ENCODE peak calls at places on chromosomes 4 and X, in seven cellular contexts. Z is nucleus accumbens; H is A172; U is pancreas; T is stimulated activated effector memory CD8-positive, alpha-beta T cell treated with anti-CD3 and anti-CD28 coated beads, Interleukin-12 subunit alpha, Interleukin-12 subunit beta, amount 100 ng/mL, for 72 hours; E is activated CD4-positive, alpha-beta T cell treated with anti-CD3 and anti-CD28 coated beads for 4 hours; W is esophagus squamous epithelium. D is an unnamed sample.

GRCh38 chrX:95071621-95072020 is 1397.6 kb downstream of the FAM133A start:
- DNase-seq in E (no peak), T (no peak), H (no peak), Z (no peak), U (no peak), W (no peak), D (no peak)

GRCh38 chrX:106707771-106708454 is 18.6 kb upstream of the RNF128 start:
- DNase-seq in Z (no peak), H (peak), U (no peak), W (no peak), T (no peak), E (no peak), D (no peak)

GRCh38 chr4:85478576-85478975 is 3.6 kb downstream of the ARHGAP24 start:
- DNase-seq in E (no peak), T (no peak), W (no peak), H (no peak), U (no peak), Z (no peak), D (no peak)

GRCh38 chr4:137755033-137755471 is 222.8 kb upstream of the PCDH18 start:
- DNase-seq in T (no peak), Z (no peak), E (no peak), W (no peak), H (peak), U (no peak), D (no peak)

GRCh38 chrX:138710311-138710791 is 1.2 kb downstream of the FGF13 start:
- DNase-seq in E (no peak), T (no peak), Z (peak), H (no peak), U (no peak), W (no peak), D (no peak)

GRCh38 chr4:3201718-3202702 is 46.9 kb upstream of the MSANTD1 start:
- DNase-seq in Z (no peak), T (peak), U (no peak), E (peak), H (peak), W (no peak), D (no peak)

GRCh38 chr4:10576236-10576635 is 108.3 kb downstream of the CLNK start:
- DNase-seq in H (no peak), E (no peak), T (no peak), U (no peak), W (no peak), Z (no peak), D (no peak)

GRCh38 chr4:105179539-105180401 is 33.1 kb downstream of the TET2 start:
- DNase-seq in H (no peak), Z (no peak), U (no peak), W (no peak), T (no peak), E (no peak), D (no peak)

GRCh38 chrX:14508025-14508690 is 21.2 kb upstream of the GLRA2 start:
- DNase-seq in W (no peak), Z (no peak), E (no peak), U (no peak), T (no peak), H (peak), D (no peak)

GRCh38 chr4:141464366-141464765 is 172.0 kb upstream of the IL15 start:
- DNase-seq in W (no peak), U (no peak), E (no peak), T (no peak), H (no peak), Z (no peak), D (no peak)

GRCh38 chr4:109873791-109874514 is 26.0 kb downstream of the LRIT3 start:
- DNase-seq in H (peak), T (no peak), E (no peak), W (no peak), U (no peak), Z (no peak), D (peak)

GRCh38 chr4:2823671-2824328 is 19.8 kb upstream of the ADD1 start:
- DNase-seq in E (no peak), W (no peak), H (no peak), Z (no peak), U (no peak), T (no peak), D (no peak)

GRCh38 chr4:153099391-153100140 is 104.7 kb upstream of the TRIM2 start:
- DNase-seq in E (no peak), U (no peak), H (no peak), Z (no peak), W (no peak), T (no peak), D (no peak)

GRCh38 chrX:22095306-22095705 is 63.2 kb downstream of the PHEX start:
- DNase-seq in E (no peak), W (no peak), H (peak), Z (no peak), T (no peak), U (no peak), D (no peak)

GRCh38 chrX:9318213-9318612 is 146.6 kb upstream of the TBL1X start:
- DNase-seq in H (no peak), T (peak), E (no peak), U (no peak), W (no peak), Z (no peak), D (no peak)

GRCh38 chr4:95531141-95531540 is 17.6 kb downstream of the UNC5C start:
- DNase-seq in Z (no peak), U (no peak), T (no peak), H (peak), E (no peak), W (no peak), D (no peak)

GRCh38 chrX:19746919-19747671 is 140.3 kb downstream of the SH3KBP1 start:
- DNase-seq in Z (no peak), E (no peak), U (no peak), W (no peak), H (no peak), T (no peak), D (no peak)

GRCh38 chr4:88846232-88846790 is 148.7 kb upstream of the NAP1L5 start:
- DNase-seq in E (no peak), Z (no peak), W (no peak), H (no peak), U (no peak), T (no peak), D (no peak)

GRCh38 chrX:1137531-1137930 is 74.9 kb downstream of the CRLF2 start:
- DNase-seq in H (no peak), W (no peak), E (no peak), T (no peak), Z (no peak), U (no peak), D (no peak)

GRCh38 chr4:154565704-154566103 is 2.9 kb downstream of the FGB start:
- DNase-seq in Z (no peak), U (no peak), E (no peak), H (no peak), T (no peak), W (no peak), D (no peak)

GRCh38 chr4:184649026-184649970 is at the start of the genes CASP3 and PRIMPOL:
- DNase-seq in Z (peak), H (peak), T (peak), U (peak), W (peak), E (peak), D (peak)

GRCh38 chrX:68307767-68308166 is 125.5 kb downstream of the OPHN1 start:
- DNase-seq in E (no peak), U (no peak), W (no peak), Z (no peak), H (peak), T (no peak), D (no peak)

GRCh38 chrX:148914783-148915182 is 414.4 kb downstream of the AFF2 start:
- DNase-seq in W (no peak), T (no peak), H (no peak), E (no peak), Z (no peak), U (no peak), D (no peak)

GRCh38 chr4:122012735-122013134 is 60.9 kb upstream of the TRPC3 start:
- DNase-seq in T (no peak), H (no peak), U (no peak), W (no peak), E (no peak), Z (no peak), D (no peak)

GRCh38 chr4:7282786-7283185 is 90.4 kb downstream of the SORCS2 start:
- DNase-seq in W (no peak), E (no peak), T (no peak), U (no peak), Z (no peak), H (no peak), D (no peak)

GRCh38 chr4:80361329-80361900 is 25.9 kb downstream of the CFAP299 start:
- DNase-seq in W (no peak), U (no peak), Z (no peak), E (no peak), T (no peak), H (peak), D (no peak)

GRCh38 chr4:3851881-3852280 is 85.7 kb downstream of the ADRA2C start:
- DNase-seq in U (no peak), H (no peak), T (no peak), E (no peak), Z (no peak), W (no peak), D (no peak)

GRCh38 chr4:148062301-148062950 is 330.5 kb downstream of the ARHGAP10 start:
- DNase-seq in E (no peak), T (no peak), U (no peak), H (no peak), Z (no peak), W (no peak), D (no peak)

GRCh38 chr4:16225139-16225538 is 1.1 kb downstream of the TAPT1 start:
- DNase-seq in W (no peak), U (no peak), T (no peak), Z (no peak), E (no peak), H (no peak), D (no peak)

GRCh38 chr4:138724530-138724929 is 291.1 kb upstream of the NOCT start:
- DNase-seq in W (no peak), Z (peak), E (no peak), U (no peak), H (no peak), T (no peak), D (no peak)

D was measured in WERI-Rb-1.